ENCODE peak calls at places on chromosome 20, in five cellular contexts. S is K562, I is HepG2, B is HCT116, C is GM12878. F is an unnamed sample.
A peak's percentile ranks its signal among the peaks of the same experiment; 100 is the strongest.

GRCh38 chr20:8304124-8304800 is 172.2 kb downstream of the PLCB1 start:
- DNase-seq in I (no peak), C (no peak), S (no peak), B (no peak), F (no peak)

GRCh38 chr20:24388828-24389325 is 80.6 kb upstream of the SYNDIG1 start:
- DNase-seq in I (no peak), C (no peak), B (no peak), S (no peak), F (no peak)

GRCh38 chr20:35463455-35464300 is 8.3 kb downstream of the CEP250 start:
- DNase-seq in C (no peak), I (peak; percentile 84), S (peak; percentile 48), B (peak; percentile 40), F (peak; percentile 72)

GRCh38 chr20:22522701-22523100 is 61.7 kb downstream of the FOXA2 start:
- DNase-seq in C (no peak), B (no peak), I (no peak), S (no peak), F (no peak)

GRCh38 chr20:21394120-21394519 is 3.2 kb downstream of the NKX2-4 start:
- DNase-seq in I (no peak), S (no peak), B (no peak), C (no peak), F (no peak)

GRCh38 chr20:3800878-3801260 is 4.8 kb downstream of the CDC25B start:
- DNase-seq in S (no peak), B (no peak), C (no peak), I (no peak), F (no peak)

GRCh38 chr20:40657526-40657925 is 31.5 kb downstream of the MAFB start:
- DNase-seq in B (no peak), S (no peak), C (no peak), I (no peak), F (no peak)

GRCh38 chr20:34881689-34882088 is 5.3 kb downstream of the ACSS2 start:
- DNase-seq in C (no peak), S (no peak), I (no peak), B (no peak), F (no peak)

GRCh38 chr20:24913076-24913628 is 35.9 kb upstream of the CST7 start:
- DNase-seq in S (no peak), C (no peak), I (no peak), B (no peak), F (no peak)

GRCh38 chr20:17735959-17736621 is 36.3 kb downstream of the BANF2 start:
- DNase-seq in C (no peak), S (no peak), B (no peak), I (no peak), F (no peak)

GRCh38 chr20:46872315-46873211 is 22.1 kb upstream of the EYA2 start:
- DNase-seq in C (no peak), I (no peak), B (peak; percentile 13), S (peak; percentile 27), F (no peak)

GRCh38 chr20:5910192-5910591 is 40.1 kb downstream of the TRMT6 start:
- DNase-seq in C (no peak), I (no peak), S (no peak), B (no peak), F (no peak)

GRCh38 chr20:11261533-11262000 is 587.8 kb upstream of the JAG1 start:
- DNase-seq in I (no peak), B (no peak), C (peak; percentile 38), S (no peak), F (no peak)

GRCh38 chr20:41978875-41979274 is 360.7 kb upstream of the CHD6 start:
- DNase-seq in C (no peak), B (no peak), S (no peak), I (no peak), F (no peak)

GRCh38 chr20:6863798-6864201 is 96.3 kb downstream of the BMP2 start:
- DNase-seq in C (no peak), B (no peak), S (no peak), I (no peak), F (no peak)

GRCh38 chr20:3812259-3812681 is 8.1 kb upstream of the AP5S1 start:
- DNase-seq in I (no peak), C (no peak), S (no peak), B (no peak), F (no peak)

GRCh38 chr20:9792674-9793073 is 46.2 kb downstream of the PAK5 start:
- DNase-seq in C (no peak), S (no peak), B (no peak), I (no peak), F (no peak)

GRCh38 chr20:57586943-57587277 is 26.0 kb downstream of the PCK1 start:
- DNase-seq in I (no peak), S (no peak), C (no peak), B (no peak), F (no peak)

GRCh38 chr20:15919118-15919517 is 654.1 kb downstream of the KIF16B start:
- DNase-seq in B (no peak), C (no peak), S (no peak), I (no peak), F (no peak)

GRCh38 chr20:10131612-10132345 is 86.9 kb upstream of the SNAP25 start:
- DNase-seq in C (no peak), S (no peak), B (no peak), I (no peak), F (no peak)

GRCh38 chr20:56582557-56582956 is 46.5 kb upstream of the TFAP2C start:
- DNase-seq in C (no peak), S (no peak), I (no peak), B (no peak), F (no peak)

GRCh38 chr20:51583073-51583472 is 40.6 kb upstream of the NFATC2 start:
- DNase-seq in S (no peak), I (no peak), C (no peak), B (no peak), F (no peak)

GRCh38 chr20:51583499-51583898 is 41.0 kb upstream of the NFATC2 start:
- DNase-seq in B (no peak), I (no peak), C (no peak), S (no peak), F (no peak)

GRCh38 chr20:51584116-51584515 is 41.6 kb upstream of the NFATC2 start:
- DNase-seq in S (no peak), I (no peak), C (no peak), B (no peak), F (no peak)

GRCh38 chr20:51586005-51586440 is 43.5 kb upstream of the NFATC2 start:
- DNase-seq in S (no peak), B (peak; percentile 63), I (no peak), C (no peak), F (no peak)

DNA sequence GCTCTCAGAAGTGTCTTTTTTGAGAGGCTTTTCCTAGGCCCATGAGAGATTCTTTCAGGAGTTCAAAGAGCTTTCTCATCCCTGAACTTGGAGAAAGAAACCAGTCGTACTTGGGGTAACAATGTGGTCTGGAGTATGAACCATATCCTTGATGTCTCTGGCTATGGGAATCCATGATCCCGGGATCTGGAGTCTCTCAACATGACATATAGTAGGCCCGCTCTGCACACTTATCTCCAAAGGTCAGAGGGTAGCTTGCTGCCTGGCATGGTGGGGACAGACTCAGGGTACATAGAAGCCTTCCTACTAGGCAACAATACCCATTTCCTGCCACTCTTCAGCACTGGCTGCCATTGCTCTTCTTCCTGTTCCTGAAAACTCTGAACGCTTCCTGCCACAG is 42.2 kb upstream of the NFATC2 start:
- DNase-seq in C (no peak), B (no peak), S (no peak), I (no peak), F (no peak)
- TF ChIP-seq ZNF274 in C (no peak), B (no peak), S (no peak), I (no peak), F (no peak)

GRCh38 chr20:60204601-60205000 is 246.4 kb downstream of the CDH26 start:
- DNase-seq in C (no peak), I (no peak), B (no peak), S (no peak), F (no peak)

GRCh38 chr20:60209048-60209447 is 250.8 kb downstream of the CDH26 start:
- DNase-seq in S (no peak), I (no peak), B (no peak), C (no peak), F (no peak)

GRCh38 chr20:60202046-60202445 is 243.8 kb downstream of the CDH26 start:
- DNase-seq in I (no peak), S (no peak), B (no peak), C (no peak), F (no peak)

GRCh38 chr20:60203451-60203850 is 245.2 kb downstream of the CDH26 start:
- DNase-seq in C (no peak), I (no peak), S (no peak), B (no peak), F (no peak)

DNA sequence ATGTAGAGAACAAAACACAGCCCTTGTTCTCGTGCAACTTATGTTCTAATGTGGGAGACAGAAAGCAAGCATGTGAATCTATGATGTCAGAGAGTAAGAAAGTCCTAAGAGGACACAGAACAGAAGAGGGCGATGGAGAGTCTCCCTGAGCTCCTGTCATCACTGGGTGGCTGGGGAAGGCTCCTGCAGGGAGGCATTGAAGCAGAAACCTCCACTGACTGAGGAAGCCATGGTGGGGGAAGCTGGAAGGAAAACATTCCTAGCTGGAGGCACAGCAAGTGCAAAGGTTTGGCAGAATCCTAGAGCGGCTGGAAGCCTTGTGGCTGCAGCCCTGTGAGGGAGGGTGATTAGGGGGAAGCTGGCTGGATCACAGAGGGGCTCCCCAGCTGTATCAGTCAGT is 248.0 kb downstream of the CDH26 start:
- DNase-seq in S (no peak), C (no peak), B (peak; percentile 2), I (peak; percentile 31), F (peak; percentile 66)
- TF ChIP-seq YY1 in S (no peak), C (no peak), B (no peak), I (no peak), F (no peak)

GRCh38 chr20:63447345-63447744 is 25.1 kb downstream of the KCNQ2 start:
- DNase-seq in I (no peak), S (no peak), C (no peak), B (no peak), F (no peak)

GRCh38 chr20:63444548-63444947 is 27.9 kb downstream of the KCNQ2 start:
- DNase-seq in C (no peak), I (no peak), B (no peak), S (no peak), F (no peak)

GRCh38 chr20:63446174-63447024 is 26.1 kb downstream of the KCNQ2 start:
- DNase-seq in C (no peak), B (no peak), S (no peak), I (no peak), F (no peak)

GRCh38 chr20:63443606-63444395 is 28.7 kb downstream of the KCNQ2 start:
- DNase-seq in C (no peak), S (no peak), B (no peak), I (no peak), F (no peak)

GRCh38 chr20:63445075-63445734 is 27.2 kb downstream of the KCNQ2 start:
- DNase-seq in I (no peak), B (no peak), S (no peak), C (no peak), F (no peak)
- TF ChIP-seq ZNF274 in I (no peak), B (no peak), S (no peak), C (no peak), F (no peak)

DNA sequence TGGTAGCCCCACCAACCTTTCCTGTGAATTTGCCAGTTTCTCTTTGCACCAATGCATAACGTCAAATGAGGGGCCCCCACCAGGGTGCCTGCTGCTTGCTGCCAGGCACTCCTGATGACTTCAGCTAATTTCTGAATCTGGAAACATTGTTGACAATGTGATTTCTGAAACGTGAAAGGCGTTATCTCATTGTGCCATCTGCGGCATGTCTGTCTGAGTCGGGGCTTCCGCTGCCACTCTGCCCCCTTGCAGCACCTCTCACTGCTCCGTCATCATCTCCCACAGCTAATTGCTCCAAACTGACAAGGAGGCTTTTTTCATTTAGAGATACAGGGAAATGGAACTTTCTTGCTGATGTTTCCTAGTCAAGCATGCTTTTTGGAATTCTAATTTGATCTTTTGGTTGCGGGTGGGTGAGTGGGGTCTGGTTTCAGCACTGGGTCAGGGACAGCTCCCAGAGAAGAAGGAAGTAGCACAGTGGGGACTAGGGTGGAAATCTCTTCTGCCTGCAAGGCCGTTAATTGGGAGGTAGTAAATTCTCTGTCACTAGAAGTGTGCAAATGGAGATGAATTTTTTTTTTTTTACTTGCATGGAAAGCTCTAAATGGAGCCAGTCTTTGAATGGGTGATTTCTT is 233.5 kb downstream of the DHX35 start:
- DNase-seq in S (peak; percentile 11), B (no peak), I (no peak), C (no peak), F (no peak)
- TF ChIP-seq YY1 in S (no peak), B (no peak), I (no peak), C (no peak), F (no peak)

F was measured in NT2/D1.